ENCODE peak calls at places on chromosomes 12 and 14, in ten cellular contexts. K is B cell, H is AG04449, Z is breast epithelium, X is ACHN, B is NCI-H1436, P is hepatic stellate cell, D is Caco-2, W is SK-N-SH, E is dorsolateral prefrontal cortex. G is an unnamed sample.
A peak's percentile ranks its signal among the peaks of the same experiment; 100 is the strongest.

GRCh38 chr12:24955389-24955788 is 6.5 kb upstream of the BCAT1 start:
- DNase-seq in K (no peak), H (no peak), Z (no peak), X (no peak), B (no peak), P (no peak), D (no peak), W (no peak), E (no peak), G (no peak)

GRCh38 chr14:68616255-68616902 is 176.5 kb downstream of the ZFP36L1 start:
- DNase-seq in K (no peak), H (no peak), Z (no peak), X (peak; percentile 44), B (no peak), P (no peak), D (no peak), W (no peak), E (no peak), G (no peak)

GRCh38 chr12:114817491-114818440 is 133.8 kb upstream of the TBX3 start:
- DNase-seq in K (no peak), H (no peak), Z (no peak), X (no peak), B (no peak), P (no peak), D (no peak), W (no peak), E (no peak), G (no peak)

GRCh38 chr14:72680853-72681640 is 212.9 kb downstream of the DPF3 start:
- DNase-seq in K (no peak), H (no peak), Z (no peak), X (no peak), B (no peak), P (no peak), D (no peak), W (no peak), E (no peak), G (no peak)

GRCh38 chr12:22978962-22979361 is 354.0 kb downstream of the ETNK1 start:
- DNase-seq in K (no peak), H (peak; percentile 65), Z (no peak), X (peak; percentile 93), B (no peak), P (peak; percentile 70), D (no peak), W (peak; percentile 11), E (no peak), G (no peak)

GRCh38 chr12:12488296-12488695 is 74.4 kb downstream of the DUSP16 start:
- DNase-seq in K (no peak), H (no peak), Z (no peak), X (no peak), B (no peak), P (no peak), D (no peak), W (no peak), E (no peak), G (peak; percentile 16)

GRCh38 chr12:79638490-79638889 is 52.3 kb downstream of the PAWR start:
- DNase-seq in K (no peak), H (no peak), Z (no peak), X (no peak), B (no peak), P (no peak), D (no peak), W (no peak), E (no peak), G (no peak)

GRCh38 chr14:59189281-59189821 is 884 bp downstream of the DAAM1 start:
- DNase-seq in K (peak; percentile 45), H (no peak), Z (peak; percentile 52), X (peak; percentile 17), B (no peak), P (peak; percentile 22), D (peak; percentile 47), W (peak; percentile 51), E (peak; percentile 17), G (no peak)

GRCh38 chr12:122917508-122918227 is 21.7 kb upstream of the VPS37B start:
- DNase-seq in K (no peak), H (peak; percentile 28), Z (peak; percentile 77), X (no peak), B (no peak), P (peak; percentile 73), D (peak; percentile 46), W (no peak), E (no peak), G (no peak)

GRCh38 chr12:96104566-96104965 is 69.2 kb upstream of the LTA4H start:
- DNase-seq in K (no peak), H (no peak), Z (no peak), X (no peak), B (no peak), P (no peak), D (no peak), W (no peak), E (no peak), G (no peak)

GRCh38 chr14:99792551-99793212 is 531 bp upstream of the EML1 start:
- DNase-seq in K (no peak), H (no peak), Z (no peak), X (peak; percentile 8), B (no peak), P (no peak), D (no peak), W (no peak), E (peak; percentile 40), G (no peak)

GRCh38 chr12:76480800-76481199 is 78.8 kb downstream of the OSBPL8 start:
- DNase-seq in K (no peak), H (no peak), Z (no peak), X (no peak), B (no peak), P (no peak), D (no peak), W (no peak), E (no peak), G (no peak)

GRCh38 chr14:76761849-76762616 is 765 bp downstream of the VASH1 start:
- DNase-seq in K (peak; percentile 55), H (no peak), Z (no peak), X (no peak), B (no peak), P (no peak), D (no peak), W (no peak), E (peak; percentile 53), G (peak; percentile 71)

GRCh38 chr14:104393199-104393897 is 186.2 kb upstream of the C14orf180 start:
- DNase-seq in K (no peak), H (no peak), Z (no peak), X (no peak), B (no peak), P (no peak), D (no peak), W (peak; percentile 35), E (no peak), G (no peak)

GRCh38 chr12:84842406-84843013 is 70.1 kb downstream of the SLC6A15 start:
- DNase-seq in K (no peak), H (peak; percentile 9), Z (no peak), X (peak; percentile 73), B (peak; percentile 65), P (no peak), D (peak; percentile 39), W (peak; percentile 32), E (no peak), G (no peak)

GRCh38 chr14:104897286-104898194 is 27.1 kb upstream of the PLD4 start:
- DNase-seq in K (no peak), H (no peak), Z (no peak), X (no peak), B (no peak), P (peak; percentile 4), D (no peak), W (peak; percentile 27), E (no peak), G (no peak)

GRCh38 chr12:85798122-85798521 is 38.1 kb downstream of the RASSF9 start:
- DNase-seq in K (no peak), H (no peak), Z (no peak), X (no peak), B (no peak), P (no peak), D (no peak), W (no peak), E (no peak), G (no peak)

G was measured in caudate nucleus.